ENCODE peak calls at places on chromosomes 16 and 17, in four cellular contexts. U is heart left ventricle, D is lower leg skin, B is IMR-90. Z is an unnamed sample.

GRCh38 chr17:66673668-66674276 is 161.1 kb upstream of the CACNG5 start:
- DNase-seq in U (no peak), D (peak; percentile 46), B (peak; percentile 72), Z (peak; percentile 69)

GRCh38 chr17:42337442-42337841 is 49.1 kb downstream of the STAT5A start:
- DNase-seq in U (no peak), D (no peak), B (peak; percentile 81), Z (peak; percentile 99)

GRCh38 chr17:80101946-80102706 is 745 bp downstream of the GAA start:
- DNase-seq in U (peak; percentile 70), D (peak; percentile 29), B (peak; percentile 77), Z (no peak)

GRCh38 chr17:30942311-30943079 is 20.8 kb downstream of the ADAP2 start:
- DNase-seq in U (no peak), D (no peak), B (peak; percentile 62), Z (no peak)

GRCh38 chr16:27314161-27314723 is 468 bp downstream of the IL4R start:
- DNase-seq in U (peak; percentile 73), D (peak; percentile 49), B (peak; percentile 97), Z (peak; percentile 87)

GRCh38 chr17:75459246-75459589 is 2.8 kb downstream of the TMEM94 start:
- DNase-seq in U (no peak), D (no peak), B (no peak), Z (no peak)

GRCh38 chr17:6304894-6305612 is 129.9 kb downstream of the AIPL1 start:
- DNase-seq in U (no peak), D (no peak), B (no peak), Z (no peak)

GRCh38 chr16:85078176-85078700 is 34.0 kb downstream of the CIBAR2 start:
- DNase-seq in U (no peak), D (no peak), B (no peak), Z (no peak)

GRCh38 chr16:4053663-4054479 is 62.4 kb downstream of the ADCY9 start:
- DNase-seq in U (peak; percentile 76), D (peak; percentile 82), B (peak; percentile 95), Z (peak; percentile 99)

GRCh38 chr16:15457390-15457789 is 23.0 kb downstream of the BMERB1 start:
- DNase-seq in U (no peak), D (no peak), B (no peak), Z (no peak)

GRCh38 chr16:57601801-57602478 is 26.5 kb upstream of the ADGRG1 start:
- DNase-seq in U (no peak), D (peak; percentile 18), B (no peak), Z (no peak)

GRCh38 chr16:1043831-1044514 is 28.6 kb upstream of the SSTR5 start:
- DNase-seq in U (no peak), D (no peak), B (no peak), Z (no peak)

GRCh38 chr17:78019367-78019975 is 61.0 kb downstream of the TNRC6C start:
- DNase-seq in U (no peak), D (no peak), B (peak; percentile 62), Z (peak; percentile 63)

GRCh38 chr17:67067571-67068517 is 23.5 kb downstream of the CACNG1 start:
- DNase-seq in U (no peak), D (no peak), B (no peak), Z (no peak)

GRCh38 chr16:53781023-53781605 is 77.2 kb downstream of the FTO start:
- DNase-seq in U (no peak), D (no peak), B (peak; percentile 67), Z (no peak)

GRCh38 chr17:79587421-79587820 is 23.4 kb downstream of the RBFOX3 start:
- DNase-seq in U (no peak), D (no peak), B (no peak), Z (no peak)

GRCh38 chr17:19249681-19250080 is 12.5 kb downstream of the EPN2 start:
- DNase-seq in U (no peak), D (no peak), B (no peak), Z (no peak)

GRCh38 chr16:2236362-2237075 is at the start of gene DNASE1L2:
- DNase-seq in U (no peak), D (no peak), B (no peak), Z (no peak)

GRCh38 chr16:3458278-3458851 is 14.9 kb downstream of the NAA60 start:
- DNase-seq in U (no peak), D (no peak), B (peak; percentile 49), Z (peak; percentile 65)

GRCh38 chr17:63173450-63173849 is 207.4 kb downstream of the TANC2 start:
- DNase-seq in U (no peak), D (no peak), B (no peak), Z (no peak)

GRCh38 chr17:5031365-5032082 is 3.7 kb downstream of the SLC52A1 start:
- DNase-seq in U (peak; percentile 89), D (peak; percentile 76), B (peak; percentile 73), Z (peak; percentile 67)

GRCh38 chr16:154223-155030 is 2.0 kb downstream of the HBZ start:
- DNase-seq in U (peak; percentile 64), D (no peak), B (peak; percentile 25), Z (no peak)

DNA sequence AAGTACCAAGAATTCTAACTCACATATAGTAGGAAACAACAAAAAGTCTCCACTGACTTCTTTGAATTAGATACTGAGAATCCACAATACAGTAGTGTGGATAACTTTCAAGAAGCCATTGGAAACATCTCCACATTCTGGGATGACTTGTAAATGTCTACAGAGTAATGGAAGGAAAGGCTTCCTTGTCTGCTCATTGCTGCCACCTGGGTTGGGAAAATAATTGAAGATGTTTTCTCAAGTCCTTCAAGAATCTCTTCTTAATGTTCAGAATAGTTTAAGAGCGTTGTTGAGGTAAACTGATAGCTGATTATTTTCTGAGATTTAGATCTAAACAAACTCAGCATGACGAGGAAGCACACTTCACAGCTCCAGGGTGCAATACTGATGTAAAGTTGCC is 14.0 kb downstream of the CPSF4L start:
- DNase-seq in U (no peak), D (no peak), B (peak; percentile 16), Z (peak; percentile 19)
- TF ChIP-seq CTCF in U (no peak), D (no peak), B (peak; percentile 27), Z (peak; percentile 38)

GRCh38 chr17:3043737-3044365 is 19.6 kb downstream of the OR1D5 start:
- DNase-seq in U (no peak), D (no peak), B (no peak), Z (no peak)
- TF ChIP-seq CTCF in U (no peak), D (no peak), B (no peak), Z (no peak)

GRCh38 chr16:21169249-21169981 is 10.9 kb downstream of the LDAF1 start:
- DNase-seq in U (no peak), D (no peak), B (peak; percentile 71), Z (peak; percentile 27)

GRCh38 chr16:21164521-21165168 is 6.2 kb downstream of the LDAF1 start:
- DNase-seq in U (no peak), D (no peak), B (no peak), Z (no peak)

GRCh38 chr16:21167360-21167759 is 8.9 kb downstream of the LDAF1 start:
- DNase-seq in U (no peak), D (no peak), B (peak; percentile 98), Z (peak; percentile 90)

GRCh38 chr16:21166561-21166961 is 8.1 kb downstream of the LDAF1 start:
- DNase-seq in U (no peak), D (no peak), B (peak; percentile 52), Z (no peak)

GRCh38 chr16:21167929-21168602 is 9.6 kb downstream of the LDAF1 start:
- DNase-seq in U (no peak), D (no peak), B (no peak), Z (no peak)
- TF ChIP-seq CTCF in U (no peak), D (no peak), B (no peak), Z (no peak)

DNA sequence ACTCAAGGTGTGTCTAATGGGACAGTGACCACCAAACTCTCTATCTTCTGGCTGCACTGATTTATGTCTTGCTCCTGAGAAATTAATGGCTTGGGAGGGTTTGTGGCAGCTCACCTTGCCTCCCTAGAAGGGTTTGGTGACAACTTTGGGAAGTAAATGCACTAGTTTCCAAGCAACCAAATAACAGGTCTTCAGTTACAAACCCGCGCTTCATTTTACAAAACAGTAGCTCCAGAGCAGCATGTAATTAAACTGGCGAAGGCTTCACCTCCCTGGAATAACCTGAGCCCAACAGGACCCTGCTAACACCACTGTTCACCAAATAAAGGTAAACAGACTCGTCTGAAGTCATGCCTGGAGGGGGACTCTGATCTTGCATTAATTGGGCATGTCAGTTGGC is 318.2 kb downstream of the SLC39A11 start:
- DNase-seq in U (no peak), D (no peak), B (no peak), Z (no peak)
- TF ChIP-seq CTCF in U (no peak), D (no peak), B (no peak), Z (no peak)

DNA sequence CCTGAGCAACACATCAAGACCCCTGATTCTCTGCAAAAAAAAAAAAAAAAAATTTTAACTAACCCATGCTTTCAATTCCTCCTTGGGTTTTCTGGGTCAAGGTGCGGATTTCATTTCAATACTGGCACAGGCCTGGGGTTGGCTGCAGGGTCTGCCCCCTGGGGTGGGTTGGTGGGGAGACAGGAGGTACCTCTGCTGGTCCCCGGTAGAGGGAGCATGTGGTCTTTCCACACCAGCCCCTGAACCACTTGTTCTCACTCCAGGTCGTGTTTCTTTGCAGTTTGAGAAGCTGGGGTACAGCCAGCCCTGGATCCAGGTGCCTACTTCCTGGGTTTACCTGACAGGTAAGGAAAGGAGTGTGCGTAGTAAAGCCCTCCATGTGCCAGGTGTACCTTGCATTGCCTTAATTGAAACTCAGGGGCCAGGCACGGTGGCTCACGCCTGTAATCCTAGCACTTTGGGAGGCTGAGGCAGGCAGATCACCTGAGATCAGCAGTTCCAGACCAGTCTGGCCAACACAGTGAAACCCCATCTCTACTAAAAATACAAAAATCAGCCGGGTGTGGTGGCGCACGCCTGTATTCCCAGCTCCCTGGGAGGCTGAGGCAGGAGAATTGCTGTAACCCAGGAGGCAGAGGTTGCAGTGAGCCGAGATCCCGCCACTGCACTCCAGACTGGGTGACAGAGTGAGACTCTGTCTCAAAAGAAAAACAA is 21.8 kb downstream of the SDR42E2 start:
- DNase-seq in U (peak; percentile 45), D (no peak), B (no peak), Z (no peak)
- TF ChIP-seq CTCF in U (no peak), D (no peak), B (no peak), Z (peak; percentile 19)